ENCODE peak calls at places on chromosomes 13 and 19, in five cellular contexts. W, G, U, V and J are unnamed samples.

GRCh38 chr13:23739597-23739996 is 149.6 kb downstream of the MIPEP start:
- DNase-seq in W (no peak), G (no peak), U (no peak), V (no peak), J (no peak)

GRCh38 chr13:33455291-33455690 is 169.7 kb upstream of the STARD13 start:
- DNase-seq in W (no peak), G (no peak), U (no peak), V (no peak), J (no peak)

GRCh38 chr13:59715591-59715990 is 448.1 kb downstream of the DIAPH3 start:
- DNase-seq in W (no peak), G (no peak), U (no peak), V (no peak), J (no peak)

GRCh38 chr19:56972291-56972914 is 131.9 kb upstream of the PEG3 start:
- DNase-seq in W (no peak), G (no peak), U (no peak), V (no peak), J (no peak)

GRCh38 chr13:35826626-35827254 is 304.4 kb downstream of the DCLK1 start:
- DNase-seq in W (no peak), G (no peak), U (no peak), V (no peak), J (no peak)

GRCh38 chr13:85313761-85314503 is 485.3 kb downstream of the SLITRK6 start:
- DNase-seq in W (no peak), G (no peak), U (no peak), V (peak), J (peak)

GRCh38 chr13:95787356-95788099 is 110.6 kb downstream of the DNAJC3 start:
- DNase-seq in W (no peak), G (no peak), U (no peak), V (no peak), J (no peak)

GRCh38 chr19:38032951-38033350 is 125.9 kb downstream of the SIPA1L3 start:
- DNase-seq in W (no peak), G (no peak), U (no peak), V (no peak), J (no peak)

GRCh38 chr13:94114166-94114565 is 365.3 kb downstream of the DCT start:
- DNase-seq in W (no peak), G (no peak), U (no peak), V (no peak), J (no peak)

GRCh38 chr19:50198431-50199253 is 4.8 kb upstream of the MYH14 start:
- DNase-seq in W (no peak), G (no peak), U (no peak), V (no peak), J (no peak)

GRCh38 chr13:25973576-25973975 is 78.2 kb downstream of the SHISA2 start:
- DNase-seq in W (no peak), G (no peak), U (no peak), V (no peak), J (no peak)

GRCh38 chr13:50323440-50324070 is 308.3 kb downstream of the KCNRG start:
- DNase-seq in W (no peak), G (no peak), U (no peak), V (peak), J (peak)

GRCh38 chr19:40255619-40256166 is 29.2 kb upstream of the CCNP start:
- DNase-seq in W (no peak), G (no peak), U (no peak), V (no peak), J (no peak)

GRCh38 chr13:102983496-102983895 is 82.7 kb downstream of the SLC10A2 start:
- DNase-seq in W (no peak), G (no peak), U (no peak), V (no peak), J (no peak)

GRCh38 chr19:45952341-45952690 is 21.3 kb downstream of the NOVA2 start:
- DNase-seq in W (no peak), G (no peak), U (no peak), V (no peak), J (no peak)

GRCh38 chr13:72692884-72693514 is 34.4 kb downstream of the MZT1 start:
- DNase-seq in W (no peak), G (no peak), U (no peak), V (no peak), J (no peak)

GRCh38 chr19:38728752-38729541 is 15.3 kb downstream of the CAPN12 start:
- DNase-seq in W (no peak), G (no peak), U (no peak), V (no peak), J (no peak)

GRCh38 chr19:28239270-28239669 is 973.7 kb downstream of the UQCRFS1 start:
- DNase-seq in W (no peak), G (peak), U (no peak), V (no peak), J (no peak)

GRCh38 chr13:37127706-37128241 is 22.3 kb upstream of the CSNK1A1L start:
- DNase-seq in W (peak), G (no peak), U (peak), V (no peak), J (no peak)

GRCh38 chr13:44393391-44393790 is 19.8 kb downstream of the SERP2 start:
- DNase-seq in W (no peak), G (no peak), U (peak), V (no peak), J (peak)

GRCh38 chr19:10701955-10702307 is 692 bp downstream of the QTRT1 start:
- DNase-seq in W (no peak), G (no peak), U (no peak), V (no peak), J (no peak)

GRCh38 chr13:33152389-33152788 is 133.2 kb downstream of the STARD13 start:
- DNase-seq in W (no peak), G (no peak), U (no peak), V (no peak), J (no peak)

GRCh38 chr19:45825917-45826893 is 11.1 kb upstream of the RSPH6A start:
- DNase-seq in W (no peak), G (no peak), U (no peak), V (no peak), J (no peak)

GRCh38 chr19:8194528-8195275 is 14.5 kb upstream of the CERS4 start:
- DNase-seq in W (no peak), G (no peak), U (no peak), V (no peak), J (no peak)

GRCh38 chr13:69324109-69324886 is 783.3 kb upstream of the ATXN8OS start:
- DNase-seq in W (no peak), G (no peak), U (no peak), V (no peak), J (peak)

GRCh38 chr19:7832009-7832408 is 2.0 kb downstream of the EVI5L start:
- DNase-seq in W (no peak), G (no peak), U (no peak), V (no peak), J (no peak)

GRCh38 chr13:30376426-30377311 is 45.6 kb upstream of the UBE2L5 start:
- DNase-seq in W (no peak), G (no peak), U (no peak), V (no peak), J (no peak)

GRCh38 chr19:19366691-19367396 is 38.6 kb upstream of the GATAD2A start:
- DNase-seq in W (peak), G (peak), U (peak), V (no peak), J (no peak)

GRCh38 chr13:77511552-77511951 is 24.0 kb upstream of the SCEL start:
- DNase-seq in W (no peak), G (no peak), U (no peak), V (no peak), J (no peak)

GRCh38 chr13:42594577-42595571 is 20.9 kb downstream of the TNFSF11 start:
- DNase-seq in W (no peak), G (no peak), U (no peak), V (peak), J (peak)

GRCh38 chr13:79631260-79631659 is 150.3 kb downstream of the NDFIP2 start:
- DNase-seq in W (no peak), G (no peak), U (no peak), V (peak), J (peak)

GRCh38 chr19:46254776-46255175 is 25.2 kb downstream of the IGFL1 start:
- DNase-seq in W (no peak), G (no peak), U (no peak), V (no peak), J (no peak)

GRCh38 chr19:51458899-51459592 is 792 bp upstream of the SIGLEC8 start:
- DNase-seq in W (no peak), G (no peak), U (peak), V (no peak), J (no peak)

GRCh38 chr19:49672131-49672919 is 4.7 kb upstream of the PRMT1 start:
- DNase-seq in W (peak), G (peak), U (peak), V (no peak), J (no peak)

GRCh38 chr13:77397636-77398035 is 70.7 kb upstream of the MYCBP2 start:
- DNase-seq in W (no peak), G (no peak), U (no peak), V (no peak), J (no peak)

DNA sequence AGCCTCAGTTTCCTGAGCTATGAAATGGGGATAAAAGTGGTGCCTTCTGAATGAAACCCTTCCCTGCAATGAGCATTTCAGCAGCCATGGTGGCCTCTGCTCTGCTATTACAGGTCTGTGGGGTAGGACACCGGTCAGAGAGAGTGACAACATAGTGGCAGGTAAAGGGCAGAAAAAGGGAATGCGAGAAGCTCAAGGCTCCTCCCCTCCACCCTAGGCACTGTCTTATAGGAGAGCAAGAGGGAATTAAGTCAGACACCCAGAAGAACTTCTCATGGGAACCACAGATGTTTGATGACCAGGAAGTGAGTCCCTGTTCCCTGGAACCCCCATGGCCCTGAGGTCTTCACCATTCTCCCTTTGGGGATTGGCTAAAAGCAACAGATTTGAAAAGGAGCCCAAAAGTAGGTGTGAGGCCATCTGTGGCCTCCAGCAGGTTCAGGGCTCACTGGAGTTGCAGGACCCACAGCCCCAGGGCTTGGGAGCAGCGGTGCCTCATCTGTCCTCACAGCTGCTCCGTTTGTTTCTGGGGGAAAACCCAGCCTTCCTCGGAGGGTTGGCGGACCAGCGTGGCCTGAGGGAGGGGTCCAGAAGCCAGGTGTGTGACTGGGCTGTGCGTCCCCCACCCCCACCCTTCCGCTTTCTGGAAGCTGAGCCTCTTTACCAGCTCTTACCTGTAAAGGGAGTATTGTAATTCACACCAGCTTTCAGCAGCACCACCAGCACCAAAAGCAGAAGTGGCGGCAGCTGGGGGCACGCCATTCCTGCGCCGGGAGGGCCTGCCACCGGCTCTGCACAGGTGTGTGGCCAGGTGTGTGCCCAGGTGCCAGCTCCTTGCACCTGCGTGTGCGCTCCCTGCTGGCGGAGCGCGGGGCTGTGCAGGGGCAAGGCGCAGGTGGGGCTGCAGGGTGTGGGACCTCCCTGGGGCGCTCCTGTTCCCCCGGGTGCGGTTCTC is 19.4 kb downstream of the IQCN start:
- DNase-seq in W (no peak), G (no peak), U (no peak), V (no peak), J (no peak)
- TF ChIP-seq CTCF in W (no peak), G (peak), U (no peak), V (no peak), J (peak)

GRCh38 chr19:33299061-33299665 is 3.2 kb downstream of the CEBPA start:
- DNase-seq in W (no peak), G (no peak), U (no peak), V (no peak), J (no peak)

GRCh38 chr19:33301900-33302174 is 497 bp downstream of the CEBPA start:
- DNase-seq in W (no peak), G (no peak), U (no peak), V (no peak), J (no peak)

GRCh38 chr19:33301011-33301899 is 1.1 kb downstream of the CEBPA start:
- DNase-seq in W (no peak), G (no peak), U (peak), V (no peak), J (no peak)

GRCh38 chr19:33298146-33298911 is 4.0 kb downstream of the CEBPA start:
- DNase-seq in W (no peak), G (no peak), U (no peak), V (no peak), J (no peak)

DNA sequence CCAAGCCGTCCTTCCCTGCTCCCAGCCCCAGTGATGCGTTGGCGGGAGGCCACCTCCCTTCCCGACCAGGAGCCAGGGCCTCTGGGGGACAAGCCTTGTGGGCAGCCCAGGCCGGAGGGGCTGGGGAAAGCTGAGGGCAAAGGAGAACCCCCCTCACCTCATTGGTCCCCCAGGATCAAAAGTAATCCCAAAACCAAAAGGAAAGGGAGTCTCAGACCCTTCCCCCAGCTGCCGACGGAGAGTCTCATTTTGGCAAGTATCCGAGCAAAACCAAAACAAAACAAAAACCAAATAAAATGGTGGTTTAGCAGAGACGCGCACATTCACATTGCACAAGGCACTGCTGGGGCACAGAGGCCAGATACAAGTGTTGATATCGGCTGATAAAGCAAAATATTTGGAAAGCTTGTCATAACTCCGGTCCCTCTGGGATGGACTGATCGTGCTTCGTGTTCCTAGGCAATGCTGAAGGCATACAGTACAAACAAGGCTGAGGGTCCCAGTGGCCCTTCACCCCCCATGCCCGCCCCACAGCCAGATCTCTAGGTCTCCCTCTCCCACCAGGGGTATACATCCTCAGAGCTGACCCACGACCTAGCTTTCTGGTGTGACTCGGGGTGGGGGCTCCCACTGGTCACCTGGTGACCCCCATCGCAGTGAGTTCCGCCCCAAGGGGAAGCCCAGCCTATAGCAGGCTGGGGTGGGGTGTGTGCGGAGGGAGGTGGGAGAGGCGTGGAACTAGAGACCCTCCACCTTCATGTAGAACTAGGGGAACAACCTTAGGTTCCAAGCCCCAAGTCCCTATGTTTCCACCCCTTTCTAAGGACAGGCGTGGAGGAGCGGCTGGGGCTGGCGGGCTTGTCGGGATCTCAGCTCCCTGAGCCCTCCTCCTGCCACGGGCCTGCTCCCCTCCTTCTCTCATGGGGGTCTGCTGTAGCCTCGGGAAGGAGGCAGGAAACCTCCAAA is 2.0 kb downstream of the CEBPA start:
- DNase-seq in W (no peak), G (no peak), U (peak), V (no peak), J (no peak)
- H3K4me3 ChIP-seq in W (peak), G (no peak), U (peak), V (no peak), J (no peak)

GRCh38 chr19:23440791-23441190 is 45.5 kb upstream of the ZNF91 start:
- DNase-seq in W (no peak), G (no peak), U (no peak), V (no peak), J (no peak)

GRCh38 chr19:23436944-23437343 is 41.7 kb upstream of the ZNF91 start:
- DNase-seq in W (no peak), G (no peak), U (no peak), V (no peak), J (no peak)

GRCh38 chr19:23437901-23438300 is 42.6 kb upstream of the ZNF91 start:
- DNase-seq in W (no peak), G (no peak), U (no peak), V (no peak), J (no peak)

GRCh38 chr19:23439623-23440022 is 44.4 kb upstream of the ZNF91 start:
- DNase-seq in W (no peak), G (no peak), U (no peak), V (no peak), J (no peak)

DNA sequence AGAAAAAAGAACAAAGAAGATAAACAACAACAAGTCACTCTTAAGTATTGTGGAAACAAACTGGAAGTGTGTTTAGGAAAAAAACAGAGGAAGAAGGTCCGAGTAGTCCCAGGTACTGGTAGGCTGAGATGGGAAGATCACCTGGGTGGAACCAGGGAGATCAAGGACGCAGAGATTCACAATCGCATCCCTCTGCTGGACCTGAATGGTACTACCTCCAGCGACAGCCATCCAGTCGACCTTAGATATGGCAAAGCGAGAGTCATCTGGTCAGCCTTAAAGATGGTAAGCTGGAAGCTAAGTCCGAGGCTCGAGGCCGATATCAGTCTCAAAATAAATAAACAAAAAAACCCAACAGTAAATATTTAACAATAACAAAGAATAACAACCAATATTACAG is 44.9 kb upstream of the ZNF91 start:
- DNase-seq in W (no peak), G (no peak), U (no peak), V (no peak), J (no peak)
- TF ChIP-seq CTCF in W (no peak), G (peak), U (no peak), V (peak), J (peak)

GRCh38 chr19:17454579-17454978 is 6.1 kb upstream of the TMEM221 start:
- DNase-seq in W (no peak), G (no peak), U (no peak), V (no peak), J (no peak)

GRCh38 chr19:17455308-17455707 is 5.4 kb downstream of the NXNL1 start:
- DNase-seq in W (no peak), G (no peak), U (no peak), V (no peak), J (no peak)

GRCh38 chr19:17455711-17456123 is 5.0 kb downstream of the NXNL1 start:
- DNase-seq in W (no peak), G (no peak), U (no peak), V (no peak), J (no peak)

GRCh38 chr19:17457621-17458020 is 3.1 kb downstream of the NXNL1 start:
- DNase-seq in W (no peak), G (no peak), U (no peak), V (no peak), J (no peak)

GRCh38 chr19:17456127-17456526 is 4.6 kb downstream of the NXNL1 start:
- DNase-seq in W (no peak), G (no peak), U (no peak), V (no peak), J (no peak)
- H3K4me3 ChIP-seq in W (no peak), G (no peak), U (no peak), V (no peak), J (no peak)

DNA sequence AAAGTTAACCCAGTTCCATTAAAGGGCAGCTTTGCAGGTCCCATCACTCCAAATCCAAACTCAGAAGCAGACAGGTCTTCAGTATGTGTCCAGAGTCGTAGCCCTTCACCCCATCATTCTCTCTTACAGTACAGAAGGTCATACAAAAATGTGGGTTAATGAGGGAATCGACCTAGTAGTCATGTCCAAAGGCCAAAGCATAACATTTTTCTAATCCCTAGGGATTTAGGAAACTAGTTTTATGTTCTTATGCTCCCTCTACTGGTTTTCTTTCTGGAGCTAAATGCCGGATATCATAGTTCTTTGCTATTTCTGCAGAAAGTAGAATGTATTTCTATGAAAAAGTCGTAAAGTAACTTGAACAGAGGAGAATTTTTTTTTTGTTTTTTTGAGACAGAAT is 72.2 kb downstream of the DHRS12 start:
- DNase-seq in W (no peak), G (no peak), U (no peak), V (peak), J (no peak)
- TF ChIP-seq CTCF in W (peak), G (no peak), U (peak), V (peak), J (peak)

GRCh38 chr13:98998831-98999634 is 21.2 kb upstream of the DOCK9 start:
- DNase-seq in W (no peak), G (no peak), U (no peak), V (no peak), J (no peak)
- H3K4me3 ChIP-seq in W (no peak), G (no peak), U (no peak), V (no peak), J (no peak)

GRCh38 chr13:45393941-45394570 is 24.1 kb downstream of the SLC25A30 start:
- DNase-seq in W (no peak), G (no peak), U (peak), V (no peak), J (no peak)
- TF ChIP-seq CTCF in W (peak), G (peak), U (peak), V (peak), J (peak)

GRCh38 chr19:16293133-16294085 is 31.2 kb upstream of the KLF2 start:
- DNase-seq in W (peak), G (no peak), U (peak), V (peak), J (no peak)

GRCh38 chr19:16295071-16295470 is 29.6 kb upstream of the KLF2 start:
- DNase-seq in W (no peak), G (no peak), U (no peak), V (no peak), J (no peak)

GRCh38 chr19:16298334-16298733 is 26.3 kb upstream of the KLF2 start:
- DNase-seq in W (no peak), G (no peak), U (no peak), V (no peak), J (no peak)

GRCh38 chr19:16296713-16297112 is 27.9 kb upstream of the KLF2 start:
- DNase-seq in W (no peak), G (no peak), U (no peak), V (no peak), J (no peak)

GRCh38 chr19:16297575-16298178 is 26.9 kb upstream of the KLF2 start:
- DNase-seq in W (no peak), G (no peak), U (no peak), V (no peak), J (no peak)
- H3K4me3 ChIP-seq in W (no peak), G (no peak), U (no peak), V (no peak), J (no peak)